ENCODE peak calls at places on chromosome 18, in four cellular contexts. One of them, this sample, is unnamed.

GRCh38 chr18:36786686-36787085 is 42.1 kb downstream of the TPGS2 start:
- DNase-seq in spleen: no peak
- DNase-seq in PC-9: no peak
- DNase-seq in suprapubic skin: no peak
- DNase-seq in this sample: peak

GRCh38 chr18:74598350-74599001 is 806 bp downstream of the ZNF407 start:
- DNase-seq in PC-9: no peak
- DNase-seq in spleen: peak
- DNase-seq in suprapubic skin: peak
- DNase-seq in this sample: no peak

GRCh38 chr18:63315879-63316278 is 3.7 kb downstream of the BCL2 start:
- DNase-seq in suprapubic skin: no peak
- DNase-seq in spleen: no peak
- DNase-seq in PC-9: no peak
- DNase-seq in this sample: no peak

GRCh38 chr18:53753616-53754015 is 470.9 kb downstream of the MBD2 start:
- DNase-seq in spleen: no peak
- DNase-seq in PC-9: no peak
- DNase-seq in suprapubic skin: no peak
- DNase-seq in this sample: no peak

GRCh38 chr18:34650121-34650545 is 60.0 kb upstream of the DTNA start:
- DNase-seq in suprapubic skin: no peak
- DNase-seq in spleen: no peak
- DNase-seq in PC-9: no peak
- DNase-seq in this sample: no peak

GRCh38 chr18:13660510-13660909 is 65.8 kb downstream of the FAM210A start:
- DNase-seq in PC-9: no peak
- DNase-seq in suprapubic skin: no peak
- DNase-seq in spleen: no peak
- DNase-seq in this sample: peak

GRCh38 chr18:46946656-46947282 is 29.4 kb downstream of the KATNAL2 start:
- DNase-seq in spleen: peak
- DNase-seq in PC-9: no peak
- DNase-seq in suprapubic skin: peak
- DNase-seq in this sample: peak

GRCh38 chr18:4125246-4125938 is 329.7 kb downstream of the DLGAP1 start:
- DNase-seq in suprapubic skin: no peak
- DNase-seq in spleen: no peak
- DNase-seq in PC-9: no peak
- DNase-seq in this sample: no peak

GRCh38 chr18:69968073-69968472 is 20.4 kb upstream of the CD226 start:
- DNase-seq in suprapubic skin: no peak
- DNase-seq in PC-9: no peak
- DNase-seq in spleen: no peak
- DNase-seq in this sample: no peak
- H3K4me3 ChIP-seq in suprapubic skin: no peak
- H3K4me3 ChIP-seq in PC-9: no peak
- H3K4me3 ChIP-seq in spleen: no peak
- H3K4me3 ChIP-seq in this sample: no peak

DNA sequence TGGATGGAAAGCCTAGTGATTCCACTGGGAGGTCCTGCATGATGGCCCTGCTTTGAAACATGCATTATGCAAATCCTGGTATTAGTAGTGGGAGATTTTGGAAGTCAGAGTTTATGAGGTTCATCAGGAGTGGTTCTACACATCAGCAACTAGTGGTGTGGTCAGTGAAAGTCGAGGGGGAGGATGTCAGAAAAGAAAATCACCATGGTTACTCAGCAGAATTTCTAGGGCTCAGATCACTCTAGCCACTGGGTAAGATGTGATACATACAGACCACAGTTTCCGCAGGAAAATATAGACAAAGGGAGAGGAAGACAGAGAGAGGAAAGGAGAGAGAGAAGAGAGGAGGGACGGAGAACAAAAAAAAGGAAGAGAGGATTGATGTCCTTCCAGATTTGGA is 2100.7 kb upstream of the PIK3C3 start:
- DNase-seq in spleen: no peak
- DNase-seq in PC-9: no peak
- DNase-seq in suprapubic skin: no peak
- DNase-seq in this sample: no peak
- TF ChIP-seq CTCF in spleen: no peak
- TF ChIP-seq CTCF in PC-9: no peak
- TF ChIP-seq CTCF in suprapubic skin: no peak
- TF ChIP-seq CTCF in this sample: no peak

DNA sequence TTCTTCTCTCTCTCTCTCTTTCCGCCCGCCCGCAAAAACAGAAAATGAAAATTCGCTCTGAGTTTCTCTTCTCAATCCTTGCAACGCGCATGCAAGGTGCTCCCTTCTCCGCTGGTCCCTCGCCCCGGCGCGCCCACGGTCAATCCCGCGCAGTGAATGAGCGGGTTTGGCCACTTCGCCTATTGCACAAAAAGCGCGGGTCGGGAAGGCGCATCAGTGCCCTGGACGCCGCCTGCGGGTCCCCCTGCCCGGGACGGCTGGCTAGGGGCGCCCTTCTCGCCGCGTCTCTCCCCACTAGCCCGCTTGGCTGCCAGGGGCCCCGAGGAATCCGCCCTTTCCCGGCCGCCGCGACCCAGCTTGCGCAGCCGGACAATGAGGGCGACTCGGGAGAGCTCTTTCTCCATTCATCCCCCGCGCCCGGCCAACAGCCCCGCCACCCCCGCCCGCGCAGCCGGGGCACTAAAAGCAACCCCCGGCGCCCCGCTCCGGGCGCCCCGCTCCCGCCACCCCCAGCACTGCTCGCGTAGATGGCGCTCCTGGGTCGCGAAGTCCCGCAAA is 686 bp downstream of the LAMA1 start:
- DNase-seq in suprapubic skin: no peak
- DNase-seq in spleen: no peak
- DNase-seq in PC-9: no peak
- DNase-seq in this sample: no peak
- H3K4me3 ChIP-seq in suprapubic skin: peak
- H3K4me3 ChIP-seq in spleen: peak
- H3K4me3 ChIP-seq in PC-9: no peak
- H3K4me3 ChIP-seq in this sample: peak

DNA sequence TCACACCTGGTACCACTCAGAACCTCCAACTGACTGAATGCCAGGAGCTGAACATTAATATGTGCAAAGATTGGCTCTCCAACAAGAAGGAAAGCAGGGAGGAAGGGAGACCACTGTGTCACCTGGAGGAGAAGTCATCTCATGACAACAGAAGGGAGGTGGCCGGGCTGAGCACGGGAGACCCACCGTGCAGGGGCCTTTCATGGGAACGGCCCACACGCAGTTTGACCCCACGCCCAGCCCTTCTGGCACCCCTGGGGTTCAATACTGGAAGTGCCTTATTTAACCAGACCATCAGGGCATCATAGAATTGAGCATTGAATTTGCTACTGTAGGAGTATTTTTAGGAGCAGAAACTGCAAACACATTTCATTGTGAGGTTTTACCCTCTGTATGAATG is 131.9 kb downstream of the NFATC1 start:
- DNase-seq in PC-9: no peak
- DNase-seq in spleen: no peak
- DNase-seq in suprapubic skin: peak
- DNase-seq in this sample: no peak
- TF ChIP-seq CTCF in PC-9: no peak
- TF ChIP-seq CTCF in spleen: no peak
- TF ChIP-seq CTCF in suprapubic skin: no peak
- TF ChIP-seq CTCF in this sample: no peak

DNA sequence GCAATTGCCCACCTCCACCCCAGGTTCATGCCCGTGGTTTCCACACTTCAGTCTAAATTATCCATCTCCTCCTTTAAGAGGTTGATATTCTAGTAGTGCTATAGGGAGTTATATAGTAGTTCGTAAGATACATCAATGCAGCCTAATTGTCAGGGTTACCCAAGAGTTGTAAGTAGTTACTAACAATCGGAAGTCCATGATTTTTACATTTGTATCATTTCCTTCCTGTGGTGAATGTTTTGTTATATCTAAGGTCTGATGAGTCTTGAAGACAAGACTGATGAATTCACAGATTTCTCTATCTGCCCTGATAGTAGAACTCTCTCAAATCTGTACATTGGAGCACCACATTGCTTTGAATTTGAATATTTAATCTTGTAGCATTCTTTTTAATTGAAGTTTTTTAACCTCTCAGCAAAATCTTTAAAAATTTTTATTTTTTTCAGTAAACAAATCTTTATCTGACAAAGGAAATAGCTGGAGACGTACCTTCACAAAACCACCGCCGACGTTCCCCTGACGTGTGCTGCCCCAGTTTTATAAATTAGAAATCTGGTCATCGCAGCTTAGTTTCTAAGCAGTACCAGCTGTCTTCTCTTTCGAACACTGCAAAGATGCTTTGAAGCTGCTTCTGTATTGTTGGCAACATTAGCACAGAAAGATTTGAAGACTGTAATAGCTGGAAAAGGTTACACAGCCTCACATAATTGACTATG is 264.6 kb downstream of the SOCS6 start:
- DNase-seq in PC-9: no peak
- DNase-seq in spleen: no peak
- DNase-seq in suprapubic skin: no peak
- DNase-seq in this sample: no peak
- H3K4me3 ChIP-seq in PC-9: no peak
- H3K4me3 ChIP-seq in spleen: no peak
- H3K4me3 ChIP-seq in suprapubic skin: no peak
- H3K4me3 ChIP-seq in this sample: no peak

This sample was measured in retinal pigment epithelial cell.